ENCODE peak calls at places on chromosomes 1 and 21, in four cellular contexts. A is stomach, U is colonic mucosa, X is AG04450. M is an unnamed sample.

GRCh38 chr1:202074985-202075773 is 47.5 kb upstream of the GPR37L1 start:
- DNase-seq in U (no peak), A (no peak), X (no peak), M (no peak)

GRCh38 chr1:46983825-46984586 is 39.5 kb upstream of the CYP4X1 start:
- DNase-seq in U (no peak), X (no peak), A (no peak), M (no peak)

GRCh38 chr1:6989506-6990159 is 204.4 kb downstream of the CAMTA1 start:
- DNase-seq in U (no peak), A (no peak), X (no peak), M (no peak)

GRCh38 chr1:106798991-106799390 is 257.5 kb upstream of the PRMT6 start:
- DNase-seq in A (no peak), U (no peak), X (no peak), M (no peak)

GRCh38 chr1:234490789-234491479 is 12.0 kb upstream of the TARBP1 start:
- DNase-seq in X (no peak), U (no peak), A (no peak), M (no peak)

GRCh38 chr1:109640285-109640865 is 15.5 kb upstream of the GSTM4 start:
- DNase-seq in A (peak), X (no peak), U (peak), M (no peak)

GRCh38 chr1:50369830-50370229 is 53.4 kb downstream of the DMRTA2 start:
- DNase-seq in X (no peak), A (no peak), U (no peak), M (no peak)

GRCh38 chr1:110554871-110555801 is 36.2 kb upstream of the KCNA10 start:
- DNase-seq in A (peak), U (peak), X (no peak), M (no peak)

GRCh38 chr1:8439015-8439702 is 121.2 kb downstream of the SLC45A1 start:
- DNase-seq in U (peak), A (peak), X (peak), M (no peak)

GRCh38 chr1:23963617-23964234 is 4.1 kb downstream of the PNRC2 start:
- DNase-seq in A (no peak), U (no peak), X (no peak), M (no peak)

GRCh38 chr1:40310983-40311642 is 6.0 kb downstream of the COL9A2 start:
- DNase-seq in X (no peak), A (no peak), U (no peak), M (no peak)

GRCh38 chr1:178544531-178544930 is 31.6 kb downstream of the TEX35 start:
- DNase-seq in X (no peak), A (no peak), U (no peak), M (no peak)

GRCh38 chr1:234777850-234778214 is 167.9 kb upstream of the IRF2BP2 start:
- DNase-seq in X (no peak), U (no peak), A (no peak), M (no peak)

GRCh38 chr1:52662645-52663313 is 29.8 kb downstream of the SHISAL2A start:
- DNase-seq in X (no peak), A (no peak), U (no peak), M (peak)

GRCh38 chr1:117586747-117587478 is 18.9 kb upstream of the TENT5C start:
- DNase-seq in X (no peak), U (no peak), A (no peak), M (no peak)

GRCh38 chr1:57468661-57469523 is 45.0 kb upstream of the DAB1 start:
- DNase-seq in X (peak), A (no peak), U (no peak), M (peak)

GRCh38 chr1:41381691-41382530 is 20.7 kb downstream of the FOXO6 start:
- DNase-seq in A (peak), U (peak), X (no peak), M (no peak)

GRCh38 chr1:156140879-156141707 is 12.3 kb upstream of the SEMA4A start:
- DNase-seq in A (no peak), U (no peak), X (no peak), M (no peak)

GRCh38 chr1:99784143-99784542 is 17.7 kb upstream of the FRRS1 start:
- DNase-seq in X (no peak), U (no peak), A (no peak), M (no peak)

GRCh38 chr21:31132574-31133242 is 94.4 kb upstream of the KRTAP19-8 start:
- DNase-seq in A (no peak), U (no peak), X (no peak), M (no peak)

GRCh38 chr1:46996659-46997281 is 26.7 kb upstream of the CYP4X1 start:
- DNase-seq in U (no peak), A (no peak), X (no peak), M (no peak)

GRCh38 chr1:208604295-208604694 is 360.1 kb upstream of the PLXNA2 start:
- DNase-seq in X (no peak), U (no peak), A (no peak), M (no peak)

GRCh38 chr1:196034080-196034706 is 574.0 kb downstream of the KCNT2 start:
- DNase-seq in A (no peak), X (no peak), U (no peak), M (no peak)

GRCh38 chr1:46043491-46044017 is 88.9 kb downstream of the PIK3R3 start:
- DNase-seq in X (no peak), U (no peak), A (no peak), M (no peak)

GRCh38 chr1:24198766-24199165 is 11.7 kb upstream of the IFNLR1 start:
- DNase-seq in U (no peak), X (no peak), A (no peak), M (no peak)

GRCh38 chr21:42039470-42039901 is 29.3 kb upstream of the ZBTB21 start:
- DNase-seq in A (no peak), X (no peak), U (no peak), M (peak)

GRCh38 chr1:167166703-167167100 is 54.0 kb upstream of the POU2F1 start:
- DNase-seq in X (no peak), U (peak), A (no peak), M (no peak)

GRCh38 chr1:109783436-109783835 is 19.7 kb upstream of the EPS8L3 start:
- DNase-seq in A (peak), X (no peak), U (no peak), M (no peak)

GRCh38 chr1:152252157-152252556 is 28.2 kb upstream of the HRNR start:
- DNase-seq in A (no peak), U (no peak), X (no peak), M (no peak)

GRCh38 chr1:183646780-183647179 is 6.3 kb downstream of the APOBEC4 start:
- DNase-seq in A (no peak), X (no peak), U (no peak), M (no peak)

GRCh38 chr21:46560568-46561447 is 44.1 kb downstream of the S100B start:
- DNase-seq in X (no peak), U (no peak), A (peak), M (no peak)

GRCh38 chr1:49323925-49324540 is 547.3 kb upstream of the BEND5 start:
- DNase-seq in U (no peak), A (no peak), X (no peak), M (no peak)

GRCh38 chr1:71667224-71667623 is 586.4 kb upstream of the ZRANB2 start:
- DNase-seq in U (no peak), A (no peak), X (no peak), M (no peak)

GRCh38 chr1:161089251-161089924 is at the start of gene NECTIN4:
- DNase-seq in A (peak), X (no peak), U (peak), M (no peak)

GRCh38 chr1:91549041-91549735 is 48.5 kb downstream of the CDC7 start:
- DNase-seq in U (no peak), A (no peak), X (no peak), M (no peak)

GRCh38 chr21:36700961-36701911 is 2.3 kb downstream of the SIM2 start:
- DNase-seq in U (no peak), X (no peak), A (no peak), M (no peak)

DNA sequence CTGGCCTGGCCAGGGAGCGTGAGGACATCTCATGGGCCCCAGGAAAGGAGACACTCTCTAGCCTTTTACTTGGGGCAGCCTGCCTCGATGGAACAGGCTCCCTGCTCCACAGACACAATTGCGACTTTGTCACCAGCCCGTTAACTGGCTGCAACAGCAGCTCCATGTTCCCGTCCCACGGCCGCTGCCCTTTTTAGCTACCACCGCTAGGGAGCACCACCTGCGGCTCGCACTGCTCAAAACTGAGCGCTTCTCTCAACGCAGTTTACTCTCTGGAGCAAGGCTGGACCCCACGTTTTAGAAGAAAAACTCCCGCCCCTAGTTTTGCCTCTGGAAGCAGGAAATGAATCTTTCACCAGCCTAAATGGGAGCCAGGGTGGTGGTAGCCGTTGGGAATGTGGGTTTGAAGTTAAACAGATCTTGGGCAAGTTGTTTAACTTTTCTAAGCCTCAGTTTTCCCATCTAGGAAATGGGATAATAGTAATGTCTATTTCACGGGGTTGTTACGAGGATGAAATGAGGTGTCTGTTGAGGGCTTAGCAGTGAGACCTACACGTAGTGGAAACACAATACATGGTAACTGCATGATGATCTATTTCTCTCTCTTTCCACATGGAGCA is 3.5 kb upstream of the LRRC38 start:
- DNase-seq in X (no peak), A (no peak), U (peak), M (no peak)
- TF ChIP-seq CTCF in X (no peak), A (no peak), U (no peak), M (no peak)

DNA sequence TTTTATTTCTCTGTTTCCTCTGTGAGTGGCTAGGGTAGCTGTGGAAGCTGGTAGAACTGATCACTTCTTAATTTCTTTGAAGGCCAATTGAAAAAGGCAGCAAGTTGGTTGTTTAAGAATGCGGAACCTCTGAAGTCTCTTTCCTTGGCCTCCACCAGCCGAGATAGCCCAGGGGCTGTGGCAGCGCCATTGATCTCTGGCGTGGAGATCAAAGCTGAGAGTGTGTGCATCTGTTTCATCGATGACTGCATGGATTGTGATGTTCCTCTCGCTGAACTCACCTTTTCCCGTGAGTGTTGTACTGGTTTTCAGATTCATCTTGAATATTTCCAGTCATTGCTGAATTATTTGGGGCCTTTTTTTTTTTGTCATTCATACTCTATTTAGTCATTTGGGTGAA is 97.7 kb downstream of the VPS13D start:
- DNase-seq in X (no peak), U (no peak), A (no peak), M (no peak)
- H3K4me3 ChIP-seq in X (no peak), U (no peak), A (no peak), M (no peak)

DNA sequence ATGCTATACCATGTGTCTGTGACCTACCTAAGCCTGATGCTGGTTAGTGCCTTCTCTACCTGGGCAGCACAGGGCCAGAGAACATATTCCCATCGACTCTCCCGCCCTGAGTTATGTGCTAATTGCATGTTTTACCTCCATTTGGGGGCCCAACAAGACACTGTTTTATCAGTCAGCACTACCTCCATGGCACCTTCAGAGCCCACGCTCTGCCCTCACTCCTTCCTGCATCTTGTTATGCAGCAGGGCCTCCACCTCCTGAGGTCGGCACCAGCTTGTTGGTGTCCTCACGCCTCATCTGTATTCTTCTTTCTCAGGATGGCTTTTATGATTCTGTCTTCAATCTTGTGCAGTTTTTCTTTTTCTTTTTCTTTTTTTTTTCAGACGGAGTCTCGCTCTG is 11.9 kb downstream of the WNT9A start:
- DNase-seq in X (no peak), A (no peak), U (no peak), M (no peak)
- TF ChIP-seq CTCF in X (no peak), A (no peak), U (no peak), M (no peak)

GRCh38 chr1:243946253-243946652 is 96.2 kb upstream of the AKT3 start:
- DNase-seq in A (no peak), U (no peak), X (no peak), M (no peak)

GRCh38 chr1:243943671-243944428 is 93.8 kb upstream of the AKT3 start:
- DNase-seq in A (no peak), X (no peak), U (no peak), M (no peak)

GRCh38 chr1:243942196-243943150 is 92.4 kb upstream of the AKT3 start:
- DNase-seq in X (no peak), U (no peak), A (no peak), M (no peak)

GRCh38 chr1:243945727-243946126 is 95.7 kb upstream of the AKT3 start:
- DNase-seq in U (no peak), A (no peak), X (no peak), M (no peak)

DNA sequence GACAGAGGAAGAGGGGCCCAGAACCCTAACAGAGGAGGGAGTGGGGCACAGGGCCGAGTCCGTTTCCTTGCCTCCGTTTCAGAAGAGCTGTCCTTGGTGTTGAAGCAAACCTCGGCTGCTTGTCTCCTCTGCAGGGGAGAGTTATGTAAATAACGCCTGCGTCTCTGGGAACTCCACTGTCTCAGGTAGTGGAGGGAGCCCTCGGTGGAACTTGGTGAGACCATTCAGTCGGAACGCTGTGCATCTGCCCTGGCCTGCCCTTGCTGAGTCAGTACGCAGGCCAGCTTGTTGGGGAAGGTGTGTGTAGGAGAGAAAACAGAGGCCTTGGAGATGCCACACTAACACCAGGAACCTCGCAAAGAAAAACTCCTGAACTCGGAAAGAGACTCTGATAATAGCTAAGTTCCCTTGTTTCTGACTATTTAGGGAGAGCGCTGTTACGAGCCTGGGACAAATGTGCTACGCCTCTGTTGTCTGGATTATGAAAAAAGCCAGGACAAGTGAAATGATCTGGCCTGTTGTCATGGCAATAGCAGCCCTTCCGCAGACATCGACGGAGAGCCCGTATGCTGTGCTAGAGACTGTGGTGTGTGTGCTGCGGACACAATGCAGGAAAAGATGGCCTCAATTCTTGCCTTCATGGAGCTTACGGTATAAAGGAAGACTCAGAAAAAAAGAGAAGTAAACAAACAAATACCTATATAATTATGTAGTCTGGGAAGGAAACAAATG is 94.6 kb upstream of the AKT3 start:
- DNase-seq in A (no peak), U (no peak), X (no peak), M (no peak)
- H3K4me3 ChIP-seq in A (no peak), U (no peak), X (no peak), M (no peak)

GRCh38 chr1:29344336-29344735 is 108.0 kb downstream of the PTPRU start:
- DNase-seq in X (no peak), U (no peak), A (no peak), M (no peak)

GRCh38 chr1:29341936-29342335 is 105.6 kb downstream of the PTPRU start:
- DNase-seq in X (no peak), U (no peak), A (no peak), M (no peak)

GRCh38 chr1:29343476-29343875 is 107.2 kb downstream of the PTPRU start:
- DNase-seq in U (no peak), A (no peak), X (no peak), M (no peak)

GRCh38 chr1:29342351-29342750 is 106.0 kb downstream of the PTPRU start:
- DNase-seq in X (no peak), U (no peak), A (no peak), M (no peak)

GRCh38 chr1:29343908-29344307 is 107.6 kb downstream of the PTPRU start:
- DNase-seq in A (no peak), X (no peak), U (no peak), M (no peak)
- TF ChIP-seq CTCF in A (no peak), X (no peak), U (no peak), M (no peak)

DNA sequence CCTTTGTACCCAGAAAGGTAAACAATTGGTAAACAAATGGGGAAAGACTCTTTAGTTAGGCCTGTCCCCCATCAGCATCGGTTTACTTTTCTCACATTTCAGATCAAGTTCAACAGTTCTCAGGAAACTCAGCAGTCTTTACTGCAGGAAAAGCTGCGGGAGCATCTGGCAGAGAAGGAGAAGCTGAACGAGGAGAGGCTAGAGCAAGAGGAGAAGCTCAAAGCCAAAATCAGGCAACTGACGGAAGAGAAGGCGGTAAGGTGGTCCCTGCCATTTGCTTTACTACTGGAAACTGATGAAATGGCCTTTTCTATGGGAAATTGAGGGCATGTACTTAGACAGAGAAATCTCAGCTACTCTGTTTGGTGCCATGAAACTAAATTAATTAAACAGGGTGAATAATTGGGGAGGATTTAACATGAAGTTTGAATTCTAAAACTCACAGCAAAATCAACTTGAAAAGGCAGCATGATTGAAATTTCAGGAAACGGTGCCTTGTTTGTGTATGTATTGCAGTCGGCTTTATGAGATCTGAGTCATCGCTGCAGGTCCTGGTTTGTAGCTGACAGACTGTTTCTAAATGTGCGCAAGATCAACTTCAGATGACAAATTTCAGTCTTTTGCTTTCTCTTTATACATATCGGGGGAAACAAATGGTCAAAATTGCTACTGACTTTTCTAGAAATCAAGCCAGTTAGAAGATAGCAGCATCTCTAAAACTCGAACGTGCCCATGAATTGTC is 67.9 kb upstream of the EFHD2 start:
- DNase-seq in U (peak), X (peak), A (no peak), M (no peak)
- H3K4me3 ChIP-seq in U (no peak), X (no peak), A (no peak), M (no peak)

DNA sequence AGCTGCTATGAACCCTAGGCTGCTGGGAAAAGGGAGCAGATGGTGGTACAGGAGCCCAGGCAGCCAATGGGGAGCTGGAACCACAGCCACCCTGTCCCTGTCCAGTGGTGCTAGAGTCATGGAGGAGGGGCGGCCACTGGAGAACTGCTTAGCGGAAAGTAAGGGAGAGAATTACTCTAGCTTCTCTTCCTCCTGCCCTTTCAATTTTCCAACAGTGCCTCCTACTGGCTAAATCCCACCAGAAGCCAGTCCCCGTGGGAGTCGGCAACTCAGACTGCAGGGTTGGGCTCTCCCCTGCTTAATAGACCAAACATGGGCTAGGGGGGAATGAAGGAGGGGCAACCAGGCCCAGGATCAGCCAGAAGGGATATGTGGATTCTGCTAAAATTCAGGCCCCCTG is 154.5 kb downstream of the ACTL8 start:
- DNase-seq in A (no peak), X (no peak), U (no peak), M (no peak)
- TF ChIP-seq CTCF in A (no peak), X (peak), U (no peak), M (peak)

GRCh38 chr1:107963009-107963408 is 2.0 kb downstream of the VAV3 start:
- DNase-seq in U (no peak), X (no peak), A (no peak), M (no peak)
- H3K4me3 ChIP-seq in U (peak), X (no peak), A (peak), M (no peak)

GRCh38 chr21:25561668-25562641 is 45.3 kb downstream of the MRPL39 start:
- DNase-seq in U (peak), X (peak), A (peak), M (no peak)
- TF ChIP-seq CTCF in U (no peak), X (peak), A (no peak), M (peak)

GRCh38 chr1:43172532-43172972 is 422 bp downstream of the CFAP57 start:
- DNase-seq in A (peak), U (peak), X (peak), M (peak)
- H3K4me3 ChIP-seq in A (peak), U (peak), X (peak), M (peak)

M was measured in AG04449.